ENCODE peak calls at places on chromosome 16, in eight cellular contexts. One of them, this sample, is unnamed.

GRCh38 chr16:70744366-70744765 is 56.6 kb downstream of the VAC14 start:
- DNase-seq in WERI-Rb-1: no peak
- DNase-seq in lower leg skin: no peak
- DNase-seq in stimulated activated naive CD8-positive, alpha-beta T cell treated with anti-CD3 and anti-CD28 coated beads, Interleukin-15, amount 100 ng/mL, for 72 hours: no peak
- DNase-seq in naive thymus-derived CD8-positive, alpha-beta T cell: no peak
- DNase-seq in activated CD4-positive, CD25-positive, alpha-beta regulatory T cell: no peak
- DNase-seq in HuH-7: no peak
- DNase-seq in nucleus accumbens: no peak
- DNase-seq in this sample: no peak

GRCh38 chr16:58503863-58504688 is 4.1 kb downstream of the NDRG4 start:
- DNase-seq in activated CD4-positive, CD25-positive, alpha-beta regulatory T cell: no peak
- DNase-seq in lower leg skin: peak; percentile 79
- DNase-seq in naive thymus-derived CD8-positive, alpha-beta T cell: no peak
- DNase-seq in nucleus accumbens: no peak
- DNase-seq in stimulated activated naive CD8-positive, alpha-beta T cell treated with anti-CD3 and anti-CD28 coated beads, Interleukin-15, amount 100 ng/mL, for 72 hours: no peak
- DNase-seq in HuH-7: no peak
- DNase-seq in WERI-Rb-1: no peak
- DNase-seq in this sample: no peak

GRCh38 chr16:16991711-16992110 is 479.0 kb downstream of the XYLT1 start:
- DNase-seq in naive thymus-derived CD8-positive, alpha-beta T cell: no peak
- DNase-seq in WERI-Rb-1: no peak
- DNase-seq in activated CD4-positive, CD25-positive, alpha-beta regulatory T cell: no peak
- DNase-seq in nucleus accumbens: no peak
- DNase-seq in HuH-7: no peak
- DNase-seq in stimulated activated naive CD8-positive, alpha-beta T cell treated with anti-CD3 and anti-CD28 coated beads, Interleukin-15, amount 100 ng/mL, for 72 hours: no peak
- DNase-seq in lower leg skin: no peak
- DNase-seq in this sample: no peak

GRCh38 chr16:64950731-64951130 is 171.1 kb downstream of the CDH11 start:
- DNase-seq in activated CD4-positive, CD25-positive, alpha-beta regulatory T cell: no peak
- DNase-seq in HuH-7: no peak
- DNase-seq in lower leg skin: no peak
- DNase-seq in naive thymus-derived CD8-positive, alpha-beta T cell: no peak
- DNase-seq in WERI-Rb-1: no peak
- DNase-seq in nucleus accumbens: no peak
- DNase-seq in stimulated activated naive CD8-positive, alpha-beta T cell treated with anti-CD3 and anti-CD28 coated beads, Interleukin-15, amount 100 ng/mL, for 72 hours: no peak
- DNase-seq in this sample: no peak

GRCh38 chr16:4679854-4680636 is 13.3 kb upstream of the NUDT16L1 start:
- DNase-seq in activated CD4-positive, CD25-positive, alpha-beta regulatory T cell: no peak
- DNase-seq in stimulated activated naive CD8-positive, alpha-beta T cell treated with anti-CD3 and anti-CD28 coated beads, Interleukin-15, amount 100 ng/mL, for 72 hours: no peak
- DNase-seq in naive thymus-derived CD8-positive, alpha-beta T cell: no peak
- DNase-seq in lower leg skin: no peak
- DNase-seq in nucleus accumbens: no peak
- DNase-seq in HuH-7: no peak
- DNase-seq in WERI-Rb-1: no peak
- DNase-seq in this sample: no peak

GRCh38 chr16:20755238-20755637 is 8.6 kb upstream of the ACSM3 start:
- DNase-seq in naive thymus-derived CD8-positive, alpha-beta T cell: no peak
- DNase-seq in activated CD4-positive, CD25-positive, alpha-beta regulatory T cell: no peak
- DNase-seq in lower leg skin: no peak
- DNase-seq in stimulated activated naive CD8-positive, alpha-beta T cell treated with anti-CD3 and anti-CD28 coated beads, Interleukin-15, amount 100 ng/mL, for 72 hours: no peak
- DNase-seq in nucleus accumbens: no peak
- DNase-seq in WERI-Rb-1: no peak
- DNase-seq in HuH-7: no peak
- DNase-seq in this sample: no peak

GRCh38 chr16:27269300-27270150 is 953 bp upstream of the NSMCE1 start:
- DNase-seq in lower leg skin: no peak
- DNase-seq in naive thymus-derived CD8-positive, alpha-beta T cell: no peak
- DNase-seq in WERI-Rb-1: no peak
- DNase-seq in nucleus accumbens: no peak
- DNase-seq in stimulated activated naive CD8-positive, alpha-beta T cell treated with anti-CD3 and anti-CD28 coated beads, Interleukin-15, amount 100 ng/mL, for 72 hours: no peak
- DNase-seq in HuH-7: no peak
- DNase-seq in activated CD4-positive, CD25-positive, alpha-beta regulatory T cell: no peak
- DNase-seq in this sample: no peak

GRCh38 chr16:23155445-23156049 is 6.3 kb upstream of the USP31 start:
- DNase-seq in nucleus accumbens: no peak
- DNase-seq in activated CD4-positive, CD25-positive, alpha-beta regulatory T cell: no peak
- DNase-seq in naive thymus-derived CD8-positive, alpha-beta T cell: no peak
- DNase-seq in lower leg skin: no peak
- DNase-seq in HuH-7: no peak
- DNase-seq in stimulated activated naive CD8-positive, alpha-beta T cell treated with anti-CD3 and anti-CD28 coated beads, Interleukin-15, amount 100 ng/mL, for 72 hours: no peak
- DNase-seq in WERI-Rb-1: peak; percentile 21
- DNase-seq in this sample: no peak

GRCh38 chr16:26317885-26318284 is 626.1 kb downstream of the HS3ST4 start:
- DNase-seq in nucleus accumbens: no peak
- DNase-seq in activated CD4-positive, CD25-positive, alpha-beta regulatory T cell: no peak
- DNase-seq in naive thymus-derived CD8-positive, alpha-beta T cell: no peak
- DNase-seq in HuH-7: no peak
- DNase-seq in WERI-Rb-1: peak; percentile 20
- DNase-seq in lower leg skin: no peak
- DNase-seq in stimulated activated naive CD8-positive, alpha-beta T cell treated with anti-CD3 and anti-CD28 coated beads, Interleukin-15, amount 100 ng/mL, for 72 hours: no peak
- DNase-seq in this sample: no peak

GRCh38 chr16:56202036-56202435 is 10.7 kb downstream of the GNAO1 start:
- DNase-seq in naive thymus-derived CD8-positive, alpha-beta T cell: no peak
- DNase-seq in lower leg skin: no peak
- DNase-seq in HuH-7: no peak
- DNase-seq in WERI-Rb-1: no peak
- DNase-seq in stimulated activated naive CD8-positive, alpha-beta T cell treated with anti-CD3 and anti-CD28 coated beads, Interleukin-15, amount 100 ng/mL, for 72 hours: peak; percentile 49
- DNase-seq in activated CD4-positive, CD25-positive, alpha-beta regulatory T cell: no peak
- DNase-seq in nucleus accumbens: no peak
- DNase-seq in this sample: no peak

GRCh38 chr16:71230122-71230845 is at the start of gene HYDIN:
- DNase-seq in WERI-Rb-1: no peak
- DNase-seq in HuH-7: no peak
- DNase-seq in nucleus accumbens: peak; percentile 8
- DNase-seq in activated CD4-positive, CD25-positive, alpha-beta regulatory T cell: no peak
- DNase-seq in lower leg skin: no peak
- DNase-seq in stimulated activated naive CD8-positive, alpha-beta T cell treated with anti-CD3 and anti-CD28 coated beads, Interleukin-15, amount 100 ng/mL, for 72 hours: peak; percentile 14
- DNase-seq in naive thymus-derived CD8-positive, alpha-beta T cell: peak; percentile 18
- DNase-seq in this sample: peak; percentile 11

GRCh38 chr16:57801856-57802634 is at the start of gene KIFC3:
- DNase-seq in HuH-7: peak; percentile 65
- DNase-seq in stimulated activated naive CD8-positive, alpha-beta T cell treated with anti-CD3 and anti-CD28 coated beads, Interleukin-15, amount 100 ng/mL, for 72 hours: peak; percentile 70
- DNase-seq in activated CD4-positive, CD25-positive, alpha-beta regulatory T cell: no peak
- DNase-seq in naive thymus-derived CD8-positive, alpha-beta T cell: peak; percentile 44
- DNase-seq in nucleus accumbens: peak; percentile 70
- DNase-seq in WERI-Rb-1: peak; percentile 74
- DNase-seq in lower leg skin: peak; percentile 96
- DNase-seq in this sample: peak; percentile 60

GRCh38 chr16:51523400-51523799 is 372.3 kb upstream of the SALL1 start:
- DNase-seq in stimulated activated naive CD8-positive, alpha-beta T cell treated with anti-CD3 and anti-CD28 coated beads, Interleukin-15, amount 100 ng/mL, for 72 hours: no peak
- DNase-seq in HuH-7: no peak
- DNase-seq in nucleus accumbens: no peak
- DNase-seq in lower leg skin: no peak
- DNase-seq in naive thymus-derived CD8-positive, alpha-beta T cell: no peak
- DNase-seq in activated CD4-positive, CD25-positive, alpha-beta regulatory T cell: no peak
- DNase-seq in WERI-Rb-1: no peak
- DNase-seq in this sample: no peak

GRCh38 chr16:49867234-49867633 is 11.3 kb upstream of the ZNF423 start:
- DNase-seq in lower leg skin: no peak
- DNase-seq in activated CD4-positive, CD25-positive, alpha-beta regulatory T cell: no peak
- DNase-seq in HuH-7: no peak
- DNase-seq in nucleus accumbens: no peak
- DNase-seq in naive thymus-derived CD8-positive, alpha-beta T cell: no peak
- DNase-seq in stimulated activated naive CD8-positive, alpha-beta T cell treated with anti-CD3 and anti-CD28 coated beads, Interleukin-15, amount 100 ng/mL, for 72 hours: no peak
- DNase-seq in WERI-Rb-1: no peak
- DNase-seq in this sample: no peak

GRCh38 chr16:65600629-65601028 is 478.8 kb upstream of the CDH11 start:
- DNase-seq in lower leg skin: no peak
- DNase-seq in naive thymus-derived CD8-positive, alpha-beta T cell: no peak
- DNase-seq in WERI-Rb-1: no peak
- DNase-seq in stimulated activated naive CD8-positive, alpha-beta T cell treated with anti-CD3 and anti-CD28 coated beads, Interleukin-15, amount 100 ng/mL, for 72 hours: no peak
- DNase-seq in activated CD4-positive, CD25-positive, alpha-beta regulatory T cell: no peak
- DNase-seq in nucleus accumbens: no peak
- DNase-seq in HuH-7: no peak
- DNase-seq in this sample: no peak

GRCh38 chr16:69756705-69757104 is 2.0 kb upstream of the NOB1 start:
- DNase-seq in nucleus accumbens: no peak
- DNase-seq in HuH-7: no peak
- DNase-seq in activated CD4-positive, CD25-positive, alpha-beta regulatory T cell: no peak
- DNase-seq in stimulated activated naive CD8-positive, alpha-beta T cell treated with anti-CD3 and anti-CD28 coated beads, Interleukin-15, amount 100 ng/mL, for 72 hours: no peak
- DNase-seq in WERI-Rb-1: no peak
- DNase-seq in lower leg skin: no peak
- DNase-seq in naive thymus-derived CD8-positive, alpha-beta T cell: no peak
- DNase-seq in this sample: no peak

GRCh38 chr16:72228014-72228413 is 56.1 kb upstream of the PMFBP1 start:
- DNase-seq in WERI-Rb-1: no peak
- DNase-seq in nucleus accumbens: no peak
- DNase-seq in stimulated activated naive CD8-positive, alpha-beta T cell treated with anti-CD3 and anti-CD28 coated beads, Interleukin-15, amount 100 ng/mL, for 72 hours: no peak
- DNase-seq in activated CD4-positive, CD25-positive, alpha-beta regulatory T cell: no peak
- DNase-seq in lower leg skin: no peak
- DNase-seq in HuH-7: no peak
- DNase-seq in naive thymus-derived CD8-positive, alpha-beta T cell: no peak
- DNase-seq in this sample: no peak

GRCh38 chr16:80174416-80174815 is 366.4 kb upstream of the DYNLRB2 start:
- DNase-seq in WERI-Rb-1: no peak
- DNase-seq in stimulated activated naive CD8-positive, alpha-beta T cell treated with anti-CD3 and anti-CD28 coated beads, Interleukin-15, amount 100 ng/mL, for 72 hours: no peak
- DNase-seq in nucleus accumbens: no peak
- DNase-seq in HuH-7: no peak
- DNase-seq in naive thymus-derived CD8-positive, alpha-beta T cell: no peak
- DNase-seq in activated CD4-positive, CD25-positive, alpha-beta regulatory T cell: no peak
- DNase-seq in lower leg skin: no peak
- DNase-seq in this sample: no peak

GRCh38 chr16:87603684-87604571 is 1.6 kb downstream of the JPH3 start:
- DNase-seq in activated CD4-positive, CD25-positive, alpha-beta regulatory T cell: no peak
- DNase-seq in WERI-Rb-1: peak; percentile 26
- DNase-seq in lower leg skin: no peak
- DNase-seq in stimulated activated naive CD8-positive, alpha-beta T cell treated with anti-CD3 and anti-CD28 coated beads, Interleukin-15, amount 100 ng/mL, for 72 hours: no peak
- DNase-seq in naive thymus-derived CD8-positive, alpha-beta T cell: no peak
- DNase-seq in HuH-7: no peak
- DNase-seq in nucleus accumbens: no peak
- DNase-seq in this sample: no peak

GRCh38 chr16:27314161-27314723 is 468 bp downstream of the IL4R start:
- DNase-seq in nucleus accumbens: no peak
- DNase-seq in lower leg skin: peak; percentile 93
- DNase-seq in stimulated activated naive CD8-positive, alpha-beta T cell treated with anti-CD3 and anti-CD28 coated beads, Interleukin-15, amount 100 ng/mL, for 72 hours: peak; percentile 86
- DNase-seq in activated CD4-positive, CD25-positive, alpha-beta regulatory T cell: peak; percentile 30
- DNase-seq in HuH-7: peak; percentile 49
- DNase-seq in naive thymus-derived CD8-positive, alpha-beta T cell: peak; percentile 39
- DNase-seq in WERI-Rb-1: peak; percentile 35
- DNase-seq in this sample: peak; percentile 61

GRCh38 chr16:57141822-57142631 is 43.8 kb downstream of the PSME3IP1 start:
- DNase-seq in WERI-Rb-1: no peak
- DNase-seq in HuH-7: no peak
- DNase-seq in naive thymus-derived CD8-positive, alpha-beta T cell: no peak
- DNase-seq in activated CD4-positive, CD25-positive, alpha-beta regulatory T cell: no peak
- DNase-seq in nucleus accumbens: no peak
- DNase-seq in lower leg skin: no peak
- DNase-seq in stimulated activated naive CD8-positive, alpha-beta T cell treated with anti-CD3 and anti-CD28 coated beads, Interleukin-15, amount 100 ng/mL, for 72 hours: no peak
- DNase-seq in this sample: no peak

GRCh38 chr16:89269805-89270665 is 52.5 kb downstream of the ZNF778 start:
- DNase-seq in HuH-7: no peak
- DNase-seq in nucleus accumbens: no peak
- DNase-seq in WERI-Rb-1: no peak
- DNase-seq in stimulated activated naive CD8-positive, alpha-beta T cell treated with anti-CD3 and anti-CD28 coated beads, Interleukin-15, amount 100 ng/mL, for 72 hours: no peak
- DNase-seq in activated CD4-positive, CD25-positive, alpha-beta regulatory T cell: no peak
- DNase-seq in lower leg skin: no peak
- DNase-seq in naive thymus-derived CD8-positive, alpha-beta T cell: no peak
- DNase-seq in this sample: no peak

GRCh38 chr16:82852388-82852998 is 225.7 kb downstream of the CDH13 start:
- DNase-seq in activated CD4-positive, CD25-positive, alpha-beta regulatory T cell: no peak
- DNase-seq in nucleus accumbens: no peak
- DNase-seq in WERI-Rb-1: no peak
- DNase-seq in stimulated activated naive CD8-positive, alpha-beta T cell treated with anti-CD3 and anti-CD28 coated beads, Interleukin-15, amount 100 ng/mL, for 72 hours: no peak
- DNase-seq in lower leg skin: no peak
- DNase-seq in naive thymus-derived CD8-positive, alpha-beta T cell: no peak
- DNase-seq in HuH-7: no peak
- DNase-seq in this sample: no peak

GRCh38 chr16:66432429-66432828 is 5.3 kb downstream of the BEAN1 start:
- DNase-seq in activated CD4-positive, CD25-positive, alpha-beta regulatory T cell: no peak
- DNase-seq in stimulated activated naive CD8-positive, alpha-beta T cell treated with anti-CD3 and anti-CD28 coated beads, Interleukin-15, amount 100 ng/mL, for 72 hours: no peak
- DNase-seq in HuH-7: no peak
- DNase-seq in lower leg skin: peak; percentile 61
- DNase-seq in WERI-Rb-1: no peak
- DNase-seq in nucleus accumbens: no peak
- DNase-seq in naive thymus-derived CD8-positive, alpha-beta T cell: no peak
- DNase-seq in this sample: no peak

GRCh38 chr16:25690563-25691143 is 1.1 kb upstream of the HS3ST4 start:
- DNase-seq in nucleus accumbens: no peak
- DNase-seq in naive thymus-derived CD8-positive, alpha-beta T cell: no peak
- DNase-seq in activated CD4-positive, CD25-positive, alpha-beta regulatory T cell: no peak
- DNase-seq in WERI-Rb-1: no peak
- DNase-seq in stimulated activated naive CD8-positive, alpha-beta T cell treated with anti-CD3 and anti-CD28 coated beads, Interleukin-15, amount 100 ng/mL, for 72 hours: no peak
- DNase-seq in lower leg skin: no peak
- DNase-seq in HuH-7: no peak
- DNase-seq in this sample: no peak

GRCh38 chr16:3610698-3611144 is 685 bp downstream of the SLX4 start:
- DNase-seq in stimulated activated naive CD8-positive, alpha-beta T cell treated with anti-CD3 and anti-CD28 coated beads, Interleukin-15, amount 100 ng/mL, for 72 hours: no peak
- DNase-seq in lower leg skin: no peak
- DNase-seq in activated CD4-positive, CD25-positive, alpha-beta regulatory T cell: no peak
- DNase-seq in HuH-7: peak; percentile 1
- DNase-seq in WERI-Rb-1: no peak
- DNase-seq in nucleus accumbens: peak; percentile 16
- DNase-seq in naive thymus-derived CD8-positive, alpha-beta T cell: no peak
- DNase-seq in this sample: no peak

GRCh38 chr16:2962334-2963073 is 1.6 kb upstream of the KREMEN2 start:
- DNase-seq in HuH-7: no peak
- DNase-seq in naive thymus-derived CD8-positive, alpha-beta T cell: no peak
- DNase-seq in activated CD4-positive, CD25-positive, alpha-beta regulatory T cell: no peak
- DNase-seq in WERI-Rb-1: no peak
- DNase-seq in nucleus accumbens: no peak
- DNase-seq in lower leg skin: peak; percentile 81
- DNase-seq in stimulated activated naive CD8-positive, alpha-beta T cell treated with anti-CD3 and anti-CD28 coated beads, Interleukin-15, amount 100 ng/mL, for 72 hours: peak; percentile 22
- DNase-seq in this sample: no peak

GRCh38 chr16:52561910-52562741 is 15.2 kb upstream of the TOX3 start:
- DNase-seq in naive thymus-derived CD8-positive, alpha-beta T cell: no peak
- DNase-seq in stimulated activated naive CD8-positive, alpha-beta T cell treated with anti-CD3 and anti-CD28 coated beads, Interleukin-15, amount 100 ng/mL, for 72 hours: no peak
- DNase-seq in WERI-Rb-1: no peak
- DNase-seq in nucleus accumbens: no peak
- DNase-seq in activated CD4-positive, CD25-positive, alpha-beta regulatory T cell: no peak
- DNase-seq in lower leg skin: no peak
- DNase-seq in HuH-7: no peak
- DNase-seq in this sample: no peak

GRCh38 chr16:57647136-57647875 is 18.9 kb downstream of the ADGRG1 start:
- DNase-seq in WERI-Rb-1: no peak
- DNase-seq in HuH-7: no peak
- DNase-seq in activated CD4-positive, CD25-positive, alpha-beta regulatory T cell: no peak
- DNase-seq in stimulated activated naive CD8-positive, alpha-beta T cell treated with anti-CD3 and anti-CD28 coated beads, Interleukin-15, amount 100 ng/mL, for 72 hours: no peak
- DNase-seq in naive thymus-derived CD8-positive, alpha-beta T cell: no peak
- DNase-seq in nucleus accumbens: no peak
- DNase-seq in lower leg skin: no peak
- DNase-seq in this sample: no peak

GRCh38 chr16:4511441-4512082 is 27.0 kb downstream of the CDIP1 start:
- DNase-seq in naive thymus-derived CD8-positive, alpha-beta T cell: no peak
- DNase-seq in lower leg skin: no peak
- DNase-seq in nucleus accumbens: no peak
- DNase-seq in WERI-Rb-1: peak; percentile 90
- DNase-seq in HuH-7: peak; percentile 80
- DNase-seq in stimulated activated naive CD8-positive, alpha-beta T cell treated with anti-CD3 and anti-CD28 coated beads, Interleukin-15, amount 100 ng/mL, for 72 hours: no peak
- DNase-seq in activated CD4-positive, CD25-positive, alpha-beta regulatory T cell: no peak
- DNase-seq in this sample: no peak

GRCh38 chr16:31487720-31488629 is 5.1 kb downstream of the SLC5A2 start:
- DNase-seq in naive thymus-derived CD8-positive, alpha-beta T cell: peak; percentile 74
- DNase-seq in WERI-Rb-1: peak; percentile 74
- DNase-seq in HuH-7: peak; percentile 79
- DNase-seq in activated CD4-positive, CD25-positive, alpha-beta regulatory T cell: peak; percentile 62
- DNase-seq in nucleus accumbens: no peak
- DNase-seq in lower leg skin: no peak
- DNase-seq in stimulated activated naive CD8-positive, alpha-beta T cell treated with anti-CD3 and anti-CD28 coated beads, Interleukin-15, amount 100 ng/mL, for 72 hours: peak; percentile 65
- DNase-seq in this sample: peak; percentile 50

GRCh38 chr16:84718-85452 is 6.9 kb downstream of the MPG start:
- DNase-seq in HuH-7: no peak
- DNase-seq in WERI-Rb-1: no peak
- DNase-seq in naive thymus-derived CD8-positive, alpha-beta T cell: no peak
- DNase-seq in stimulated activated naive CD8-positive, alpha-beta T cell treated with anti-CD3 and anti-CD28 coated beads, Interleukin-15, amount 100 ng/mL, for 72 hours: peak; percentile 86
- DNase-seq in nucleus accumbens: no peak
- DNase-seq in activated CD4-positive, CD25-positive, alpha-beta regulatory T cell: no peak
- DNase-seq in lower leg skin: no peak
- DNase-seq in this sample: peak; percentile 36